ENCODE peak calls at places on chromosomes 5 and 9, in six cellular contexts. M is stimulated activated CD4-positive, alpha-beta T cell treated with anti-CD3 and anti-CD28 coated beads, TNF-alpha, amount 100 ng/mL, for 4 hours; C is Ammon's horn; K is Daoy; R is H9; P is AG08395. W is an unnamed sample.

GRCh38 chr9:1024112-1024511 is 26.0 kb upstream of the DMRT2 start:
- DNase-seq in M (no peak), C (no peak), K (no peak), R (no peak), P (no peak), W (no peak)

GRCh38 chr5:151684690-151685361 is 1.9 kb downstream of the SPARC start:
- DNase-seq in M (no peak), C (peak), K (peak), R (peak), P (peak), W (no peak)

GRCh38 chr5:3780907-3781306 is 185.3 kb downstream of the IRX1 start:
- DNase-seq in M (no peak), C (no peak), K (no peak), R (no peak), P (no peak), W (no peak)

GRCh38 chr5:75551471-75551870 is 39.8 kb downstream of the POLK start:
- DNase-seq in M (no peak), C (no peak), K (no peak), R (no peak), P (peak), W (no peak)

GRCh38 chr9:134442486-134443168 is 116.4 kb downstream of the RXRA start:
- DNase-seq in M (no peak), C (no peak), K (peak), R (no peak), P (peak), W (no peak)

GRCh38 chr5:31806566-31806965 is 167.6 kb downstream of the PDZD2 start:
- DNase-seq in M (no peak), C (no peak), K (no peak), R (no peak), P (no peak), W (no peak)

GRCh38 chr9:80649001-80649420 is 1040.3 kb downstream of the TLE1 start:
- DNase-seq in M (no peak), C (peak), K (peak), R (no peak), P (peak), W (no peak)

GRCh38 chr5:80961376-80962281 is 1.5 kb downstream of the RASGRF2 start:
- DNase-seq in M (no peak), C (peak), K (no peak), R (no peak), P (no peak), W (no peak)

GRCh38 chr5:141040093-141040762 is 10.9 kb upstream of the PCDHB1 start:
- DNase-seq in M (no peak), C (peak), K (peak), R (peak), P (no peak), W (no peak)

GRCh38 chr5:138696501-138696900 is 56.7 kb upstream of the CTNNA1 start:
- DNase-seq in M (no peak), C (no peak), K (peak), R (no peak), P (peak), W (no peak)

GRCh38 chr5:153660919-153661318 is 170.4 kb downstream of the GRIA1 start:
- DNase-seq in M (no peak), C (no peak), K (no peak), R (no peak), P (no peak), W (no peak)

GRCh38 chr9:121809356-121810050 is 158.1 kb downstream of the DAB2IP start:
- DNase-seq in M (no peak), C (no peak), K (no peak), R (no peak), P (no peak), W (no peak)

GRCh38 chr5:78008356-78008967 is 232.3 kb upstream of the TBCA start:
- DNase-seq in M (no peak), C (peak), K (peak), R (no peak), P (peak), W (peak)

GRCh38 chr5:95358320-95358719 is 32.8 kb upstream of the FAM81B start:
- DNase-seq in M (no peak), C (no peak), K (no peak), R (no peak), P (no peak), W (no peak)

GRCh38 chr5:128036961-128037360 is 46.6 kb upstream of the SLC12A2 start:
- DNase-seq in M (no peak), C (no peak), K (no peak), R (no peak), P (peak), W (no peak)

GRCh38 chr9:111258209-111258877 is 71.7 kb downstream of the OR2K2 start:
- DNase-seq in M (no peak), C (no peak), K (no peak), R (no peak), P (no peak), W (no peak)

GRCh38 chr5:67341478-67341877 is 144.9 kb upstream of the CD180 start:
- DNase-seq in M (no peak), C (no peak), K (no peak), R (no peak), P (no peak), W (no peak)

GRCh38 chr9:126860757-126861466 is 473 bp downstream of the ZBTB34 start:
- DNase-seq in M (no peak), C (no peak), K (peak), R (no peak), P (no peak), W (peak)

GRCh38 chr9:130825809-130826208 is 9.2 kb upstream of the ABL1 start:
- DNase-seq in M (no peak), C (no peak), K (no peak), R (no peak), P (no peak), W (no peak)

GRCh38 chr5:14370386-14370785 is 211.2 kb upstream of the OTULINL start:
- DNase-seq in M (no peak), C (no peak), K (no peak), R (no peak), P (no peak), W (no peak)

GRCh38 chr5:128021411-128021810 is 62.2 kb upstream of the SLC12A2 start:
- DNase-seq in M (no peak), C (no peak), K (no peak), R (no peak), P (no peak), W (no peak)

GRCh38 chr9:120363697-120364096 is 216.3 kb downstream of the CDK5RAP2 start:
- DNase-seq in M (no peak), C (no peak), K (no peak), R (no peak), P (no peak), W (no peak)

GRCh38 chr5:41869150-41869738 is 981 bp downstream of the OXCT1 start:
- DNase-seq in M (no peak), C (peak), K (peak), R (peak), P (peak), W (peak)

GRCh38 chr9:35905912-35906679 is at the start of gene HRCT1:
- DNase-seq in M (no peak), C (peak), K (peak), R (no peak), P (peak), W (no peak)

GRCh38 chr5:143093452-143094086 is 309.9 kb downstream of the NR3C1 start:
- DNase-seq in M (no peak), C (no peak), K (no peak), R (no peak), P (no peak), W (no peak)

GRCh38 chr5:94941113-94941765 is 322.8 kb downstream of the SLF1 start:
- DNase-seq in M (no peak), C (no peak), K (no peak), R (no peak), P (no peak), W (no peak)

GRCh38 chr9:102631559-102631958 is 363.6 kb upstream of the CYLC2 start:
- DNase-seq in M (no peak), C (no peak), K (no peak), R (no peak), P (no peak), W (no peak)

GRCh38 chr5:140481758-140482157 is 65.7 kb upstream of the EIF4EBP3 start:
- DNase-seq in M (no peak), C (no peak), K (no peak), R (no peak), P (peak), W (no peak)

GRCh38 chr9:117414906-117415583 is at the start of gene ASTN2:
- DNase-seq in M (no peak), C (peak), K (peak), R (peak), P (peak), W (no peak)

GRCh38 chr5:51382759-51383493 is at the start of gene ISL1:
- DNase-seq in M (no peak), C (peak), K (peak), R (peak), P (peak), W (no peak)

W was measured in DND-41.